ENCODE peak calls at places on chromosomes 2 and 18, in five cellular contexts. One of them, this sample, is unnamed.

GRCh38 chr2:197159681-197160211 is 150.8 kb downstream of the ANKRD44 start:
- DNase-seq in germinal center: no peak
- DNase-seq in skeletal muscle cell: no peak
- DNase-seq in LHCN-M2: peak; percentile 71
- DNase-seq in naive thymus-derived CD8-positive, alpha-beta T cell: no peak
- DNase-seq in this sample: no peak

GRCh38 chr2:150296795-150297546 is 190.5 kb downstream of the RND3 start:
- DNase-seq in naive thymus-derived CD8-positive, alpha-beta T cell: no peak
- DNase-seq in LHCN-M2: peak; percentile 76
- DNase-seq in skeletal muscle cell: peak; percentile 53
- DNase-seq in germinal center: no peak
- DNase-seq in this sample: no peak

GRCh38 chr2:176085861-176086771 is 2.4 kb upstream of the EVX2 start:
- DNase-seq in germinal center: no peak
- DNase-seq in LHCN-M2: peak; percentile 26
- DNase-seq in skeletal muscle cell: no peak
- DNase-seq in naive thymus-derived CD8-positive, alpha-beta T cell: no peak
- DNase-seq in this sample: peak; percentile 67

GRCh38 chr2:107412981-107413380 is 413.7 kb upstream of the RGPD4 start:
- DNase-seq in LHCN-M2: peak; percentile 91
- DNase-seq in naive thymus-derived CD8-positive, alpha-beta T cell: no peak
- DNase-seq in skeletal muscle cell: peak; percentile 31
- DNase-seq in germinal center: no peak
- DNase-seq in this sample: no peak

GRCh38 chr2:159199751-159200465 is 86.6 kb downstream of the WDSUB1 start:
- DNase-seq in LHCN-M2: peak; percentile 46
- DNase-seq in germinal center: no peak
- DNase-seq in skeletal muscle cell: no peak
- DNase-seq in naive thymus-derived CD8-positive, alpha-beta T cell: no peak
- DNase-seq in this sample: no peak

GRCh38 chr18:23228102-23229051 is 93.1 kb downstream of the CABLES1 start:
- DNase-seq in germinal center: peak; percentile 47
- DNase-seq in naive thymus-derived CD8-positive, alpha-beta T cell: no peak
- DNase-seq in LHCN-M2: peak; percentile 58
- DNase-seq in skeletal muscle cell: no peak
- DNase-seq in this sample: no peak

GRCh38 chr2:157497603-157498314 is 53.9 kb upstream of the CYTIP start:
- DNase-seq in skeletal muscle cell: no peak
- DNase-seq in LHCN-M2: peak; percentile 49
- DNase-seq in naive thymus-derived CD8-positive, alpha-beta T cell: no peak
- DNase-seq in germinal center: peak; percentile 51
- DNase-seq in this sample: no peak

GRCh38 chr2:174486614-174487535 is at the start of gene GPR155:
- DNase-seq in LHCN-M2: peak; percentile 96
- DNase-seq in skeletal muscle cell: peak; percentile 94
- DNase-seq in germinal center: peak; percentile 95
- DNase-seq in naive thymus-derived CD8-positive, alpha-beta T cell: peak; percentile 94
- DNase-seq in this sample: peak; percentile 99

GRCh38 chr2:232588680-232589585 is 38.4 kb downstream of the EIF4E2 start:
- DNase-seq in skeletal muscle cell: peak; percentile 36
- DNase-seq in germinal center: no peak
- DNase-seq in naive thymus-derived CD8-positive, alpha-beta T cell: no peak
- DNase-seq in LHCN-M2: peak; percentile 78
- DNase-seq in this sample: no peak

GRCh38 chr2:241858206-241859016 is at the start of gene PDCD1:
- DNase-seq in skeletal muscle cell: no peak
- DNase-seq in germinal center: peak; percentile 76
- DNase-seq in naive thymus-derived CD8-positive, alpha-beta T cell: no peak
- DNase-seq in LHCN-M2: no peak
- DNase-seq in this sample: no peak

GRCh38 chr2:6352906-6353515 is 512.7 kb downstream of the CMPK2 start:
- DNase-seq in germinal center: no peak
- DNase-seq in naive thymus-derived CD8-positive, alpha-beta T cell: no peak
- DNase-seq in skeletal muscle cell: no peak
- DNase-seq in LHCN-M2: peak; percentile 15
- DNase-seq in this sample: no peak

GRCh38 chr2:23904692-23905091 is 22.2 kb downstream of the ATAD2B start:
- DNase-seq in skeletal muscle cell: no peak
- DNase-seq in germinal center: no peak
- DNase-seq in naive thymus-derived CD8-positive, alpha-beta T cell: no peak
- DNase-seq in LHCN-M2: peak; percentile 47
- DNase-seq in this sample: no peak

This sample was measured in coronary artery.